ENCODE peak calls at places on chromosome 3, in five cellular contexts. One of them, this sample, is unnamed.

GRCh38 chr3:36763850-36764703 is at the start of gene DCLK3:
- DNase-seq in Calu3: no peak
- DNase-seq in activated T-cell treated with anti-CD3 and anti-CD28 coated beads for 1 hour: no peak
- DNase-seq in GM23338: peak
- DNase-seq in foreskin fibroblast: no peak
- DNase-seq in this sample: no peak

GRCh38 chr3:99084825-99085224 is 183.3 kb upstream of the DCBLD2 start:
- DNase-seq in foreskin fibroblast: peak
- DNase-seq in GM23338: no peak
- DNase-seq in activated T-cell treated with anti-CD3 and anti-CD28 coated beads for 1 hour: no peak
- DNase-seq in Calu3: no peak
- DNase-seq in this sample: no peak

GRCh38 chr3:128929364-128929763 is 49.9 kb downstream of the ACAD9 start:
- DNase-seq in Calu3: no peak
- DNase-seq in foreskin fibroblast: no peak
- DNase-seq in GM23338: no peak
- DNase-seq in activated T-cell treated with anti-CD3 and anti-CD28 coated beads for 1 hour: no peak
- DNase-seq in this sample: no peak

GRCh38 chr3:127457094-127457475 is 133.4 kb downstream of the TPRA1 start:
- DNase-seq in activated T-cell treated with anti-CD3 and anti-CD28 coated beads for 1 hour: no peak
- DNase-seq in foreskin fibroblast: peak
- DNase-seq in Calu3: peak
- DNase-seq in GM23338: peak
- DNase-seq in this sample: peak

GRCh38 chr3:151766454-151766853 is 32.7 kb downstream of the AADACL2 start:
- DNase-seq in Calu3: no peak
- DNase-seq in GM23338: no peak
- DNase-seq in activated T-cell treated with anti-CD3 and anti-CD28 coated beads for 1 hour: no peak
- DNase-seq in foreskin fibroblast: peak
- DNase-seq in this sample: peak

GRCh38 chr3:60024400-60024799 is 974.6 kb upstream of the CFAP20DC start:
- DNase-seq in GM23338: no peak
- DNase-seq in Calu3: no peak
- DNase-seq in foreskin fibroblast: no peak
- DNase-seq in activated T-cell treated with anti-CD3 and anti-CD28 coated beads for 1 hour: no peak
- DNase-seq in this sample: no peak

GRCh38 chr3:17912011-17912760 is 169.8 kb upstream of the TBC1D5 start:
- DNase-seq in activated T-cell treated with anti-CD3 and anti-CD28 coated beads for 1 hour: no peak
- DNase-seq in GM23338: no peak
- DNase-seq in Calu3: no peak
- DNase-seq in foreskin fibroblast: no peak
- DNase-seq in this sample: no peak

GRCh38 chr3:106609666-106610301 is 741.0 kb upstream of the CBLB start:
- DNase-seq in foreskin fibroblast: peak
- DNase-seq in Calu3: peak
- DNase-seq in activated T-cell treated with anti-CD3 and anti-CD28 coated beads for 1 hour: peak
- DNase-seq in GM23338: peak
- DNase-seq in this sample: peak

GRCh38 chr3:8069981-8070380 is 431.6 kb upstream of the LMCD1 start:
- DNase-seq in foreskin fibroblast: no peak
- DNase-seq in Calu3: no peak
- DNase-seq in GM23338: no peak
- DNase-seq in activated T-cell treated with anti-CD3 and anti-CD28 coated beads for 1 hour: no peak
- DNase-seq in this sample: no peak

GRCh38 chr3:18211116-18211515 is 214.0 kb downstream of the SATB1 start:
- DNase-seq in activated T-cell treated with anti-CD3 and anti-CD28 coated beads for 1 hour: no peak
- DNase-seq in GM23338: no peak
- DNase-seq in foreskin fibroblast: no peak
- DNase-seq in Calu3: no peak
- DNase-seq in this sample: no peak

GRCh38 chr3:57977755-57978715 is 30.2 kb upstream of the FLNB start:
- DNase-seq in Calu3: peak
- DNase-seq in activated T-cell treated with anti-CD3 and anti-CD28 coated beads for 1 hour: no peak
- DNase-seq in foreskin fibroblast: no peak
- DNase-seq in GM23338: no peak
- DNase-seq in this sample: no peak

GRCh38 chr3:159948423-159949140 is 40.1 kb upstream of the IL12A start:
- DNase-seq in Calu3: no peak
- DNase-seq in GM23338: no peak
- DNase-seq in foreskin fibroblast: peak
- DNase-seq in activated T-cell treated with anti-CD3 and anti-CD28 coated beads for 1 hour: no peak
- DNase-seq in this sample: peak

GRCh38 chr3:126461450-126462070 is 14.1 kb downstream of the ZXDC start:
- DNase-seq in activated T-cell treated with anti-CD3 and anti-CD28 coated beads for 1 hour: no peak
- DNase-seq in Calu3: no peak
- DNase-seq in GM23338: no peak
- DNase-seq in foreskin fibroblast: no peak
- DNase-seq in this sample: no peak

GRCh38 chr3:55888282-55888855 is 401.3 kb upstream of the WNT5A start:
- DNase-seq in activated T-cell treated with anti-CD3 and anti-CD28 coated beads for 1 hour: no peak
- DNase-seq in GM23338: no peak
- DNase-seq in foreskin fibroblast: no peak
- DNase-seq in Calu3: no peak
- DNase-seq in this sample: no peak

GRCh38 chr3:23710555-23710954 is 95.2 kb upstream of the UBE2E1 start:
- DNase-seq in foreskin fibroblast: peak
- DNase-seq in GM23338: peak
- DNase-seq in Calu3: no peak
- DNase-seq in activated T-cell treated with anti-CD3 and anti-CD28 coated beads for 1 hour: no peak
- DNase-seq in this sample: peak

GRCh38 chr3:89262561-89262960 is 155.1 kb downstream of the EPHA3 start:
- DNase-seq in Calu3: no peak
- DNase-seq in activated T-cell treated with anti-CD3 and anti-CD28 coated beads for 1 hour: no peak
- DNase-seq in foreskin fibroblast: no peak
- DNase-seq in GM23338: no peak
- DNase-seq in this sample: no peak

GRCh38 chr3:134650431-134651346 is at the start of gene KY:
- DNase-seq in activated T-cell treated with anti-CD3 and anti-CD28 coated beads for 1 hour: no peak
- DNase-seq in GM23338: peak
- DNase-seq in foreskin fibroblast: peak
- DNase-seq in Calu3: peak
- DNase-seq in this sample: no peak

GRCh38 chr3:197465197-197465995 is 90.4 kb downstream of the BDH1 start:
- DNase-seq in foreskin fibroblast: no peak
- DNase-seq in Calu3: no peak
- DNase-seq in GM23338: no peak
- DNase-seq in activated T-cell treated with anti-CD3 and anti-CD28 coated beads for 1 hour: no peak
- DNase-seq in this sample: no peak

GRCh38 chr3:47370887-47371697 is 9.7 kb upstream of the PTPN23 start:
- DNase-seq in GM23338: peak
- DNase-seq in activated T-cell treated with anti-CD3 and anti-CD28 coated beads for 1 hour: peak
- DNase-seq in foreskin fibroblast: no peak
- DNase-seq in Calu3: no peak
- DNase-seq in this sample: no peak

GRCh38 chr3:157335198-157335597 is 101.5 kb upstream of the PTX3 start:
- DNase-seq in activated T-cell treated with anti-CD3 and anti-CD28 coated beads for 1 hour: no peak
- DNase-seq in Calu3: no peak
- DNase-seq in foreskin fibroblast: no peak
- DNase-seq in GM23338: peak
- DNase-seq in this sample: no peak

GRCh38 chr3:28171962-28172361 is 69.5 kb upstream of the CMC1 start:
- DNase-seq in GM23338: no peak
- DNase-seq in Calu3: no peak
- DNase-seq in activated T-cell treated with anti-CD3 and anti-CD28 coated beads for 1 hour: no peak
- DNase-seq in foreskin fibroblast: no peak
- DNase-seq in this sample: no peak

GRCh38 chr3:141395005-141395589 is 26.8 kb downstream of the ZBTB38 start:
- DNase-seq in foreskin fibroblast: no peak
- DNase-seq in GM23338: no peak
- DNase-seq in Calu3: no peak
- DNase-seq in activated T-cell treated with anti-CD3 and anti-CD28 coated beads for 1 hour: no peak
- DNase-seq in this sample: no peak